ENCODE peak calls at places on chromosome 7, in ten cellular contexts. One of them, this sample, is unnamed.

GRCh38 chr7:10973942-10974716 is 457 bp downstream of the PHF14 start:
- DNase-seq in astrocyte of the spinal cord: peak
- DNase-seq in endodermal cell: peak
- DNase-seq in fibroblast of pulmonary artery: peak
- DNase-seq in CD8-positive, alpha-beta T cell: no peak
- DNase-seq in neural crest cell: peak
- DNase-seq in fibroblast of lung: peak
- DNase-seq in BE2C: peak
- DNase-seq in nephron progenitor cell: peak
- DNase-seq in foreskin fibroblast: peak
- DNase-seq in this sample: peak

GRCh38 chr7:90211391-90212148 is at the start of gene STEAP2:
- DNase-seq in foreskin fibroblast: peak
- DNase-seq in fibroblast of pulmonary artery: peak
- DNase-seq in neural crest cell: peak
- DNase-seq in CD8-positive, alpha-beta T cell: no peak
- DNase-seq in astrocyte of the spinal cord: peak
- DNase-seq in endodermal cell: peak
- DNase-seq in nephron progenitor cell: peak
- DNase-seq in fibroblast of lung: peak
- DNase-seq in BE2C: peak
- DNase-seq in this sample: peak

GRCh38 chr7:12146813-12147212 is 64.3 kb upstream of the TMEM106B start:
- DNase-seq in endodermal cell: no peak
- DNase-seq in nephron progenitor cell: no peak
- DNase-seq in astrocyte of the spinal cord: no peak
- DNase-seq in fibroblast of pulmonary artery: no peak
- DNase-seq in BE2C: no peak
- DNase-seq in CD8-positive, alpha-beta T cell: no peak
- DNase-seq in foreskin fibroblast: no peak
- DNase-seq in neural crest cell: no peak
- DNase-seq in fibroblast of lung: no peak
- DNase-seq in this sample: no peak

GRCh38 chr7:31853380-31853779 is 166.4 kb downstream of the PPP1R17 start:
- DNase-seq in astrocyte of the spinal cord: no peak
- DNase-seq in CD8-positive, alpha-beta T cell: no peak
- DNase-seq in BE2C: no peak
- DNase-seq in nephron progenitor cell: no peak
- DNase-seq in foreskin fibroblast: no peak
- DNase-seq in fibroblast of lung: no peak
- DNase-seq in endodermal cell: no peak
- DNase-seq in fibroblast of pulmonary artery: no peak
- DNase-seq in neural crest cell: no peak
- DNase-seq in this sample: no peak

GRCh38 chr7:80087051-80087767 is 47.4 kb upstream of the GNAI1 start:
- DNase-seq in endodermal cell: no peak
- DNase-seq in foreskin fibroblast: peak
- DNase-seq in BE2C: no peak
- DNase-seq in neural crest cell: no peak
- DNase-seq in fibroblast of pulmonary artery: peak
- DNase-seq in CD8-positive, alpha-beta T cell: no peak
- DNase-seq in astrocyte of the spinal cord: peak
- DNase-seq in nephron progenitor cell: no peak
- DNase-seq in fibroblast of lung: peak
- DNase-seq in this sample: no peak

GRCh38 chr7:42745357-42746022 is 166.4 kb downstream of the C7orf25 start:
- DNase-seq in endodermal cell: peak
- DNase-seq in neural crest cell: peak
- DNase-seq in CD8-positive, alpha-beta T cell: no peak
- DNase-seq in astrocyte of the spinal cord: no peak
- DNase-seq in foreskin fibroblast: no peak
- DNase-seq in BE2C: peak
- DNase-seq in nephron progenitor cell: peak
- DNase-seq in fibroblast of pulmonary artery: peak
- DNase-seq in fibroblast of lung: peak
- DNase-seq in this sample: no peak

GRCh38 chr7:2520131-2520807 is 695 bp downstream of the LFNG start:
- DNase-seq in endodermal cell: peak
- DNase-seq in fibroblast of pulmonary artery: no peak
- DNase-seq in BE2C: peak
- DNase-seq in CD8-positive, alpha-beta T cell: no peak
- DNase-seq in astrocyte of the spinal cord: no peak
- DNase-seq in foreskin fibroblast: no peak
- DNase-seq in fibroblast of lung: no peak
- DNase-seq in nephron progenitor cell: no peak
- DNase-seq in neural crest cell: peak
- DNase-seq in this sample: no peak

GRCh38 chr7:41993173-41993867 is 243.7 kb downstream of the GLI3 start:
- DNase-seq in astrocyte of the spinal cord: peak
- DNase-seq in nephron progenitor cell: no peak
- DNase-seq in BE2C: no peak
- DNase-seq in neural crest cell: no peak
- DNase-seq in foreskin fibroblast: peak
- DNase-seq in fibroblast of lung: peak
- DNase-seq in CD8-positive, alpha-beta T cell: no peak
- DNase-seq in endodermal cell: no peak
- DNase-seq in fibroblast of pulmonary artery: peak
- DNase-seq in this sample: no peak

GRCh38 chr7:108836246-108836645 is 266.6 kb downstream of the DNAJB9 start:
- DNase-seq in foreskin fibroblast: no peak
- DNase-seq in astrocyte of the spinal cord: peak
- DNase-seq in nephron progenitor cell: no peak
- DNase-seq in CD8-positive, alpha-beta T cell: no peak
- DNase-seq in endodermal cell: no peak
- DNase-seq in BE2C: no peak
- DNase-seq in neural crest cell: no peak
- DNase-seq in fibroblast of pulmonary artery: no peak
- DNase-seq in fibroblast of lung: peak
- DNase-seq in this sample: no peak

GRCh38 chr7:80781561-80781979 is 137.3 kb downstream of the SEMA3C start:
- DNase-seq in CD8-positive, alpha-beta T cell: no peak
- DNase-seq in fibroblast of pulmonary artery: peak
- DNase-seq in endodermal cell: peak
- DNase-seq in BE2C: peak
- DNase-seq in fibroblast of lung: peak
- DNase-seq in astrocyte of the spinal cord: peak
- DNase-seq in neural crest cell: no peak
- DNase-seq in nephron progenitor cell: no peak
- DNase-seq in foreskin fibroblast: peak
- DNase-seq in this sample: peak

GRCh38 chr7:11527707-11528106 is 304.3 kb downstream of the THSD7A start:
- DNase-seq in neural crest cell: no peak
- DNase-seq in fibroblast of lung: no peak
- DNase-seq in foreskin fibroblast: no peak
- DNase-seq in CD8-positive, alpha-beta T cell: no peak
- DNase-seq in astrocyte of the spinal cord: no peak
- DNase-seq in fibroblast of pulmonary artery: no peak
- DNase-seq in nephron progenitor cell: no peak
- DNase-seq in endodermal cell: no peak
- DNase-seq in BE2C: no peak
- DNase-seq in this sample: no peak

GRCh38 chr7:87128883-87129282 is 23.4 kb upstream of the DMTF1 start:
- DNase-seq in foreskin fibroblast: no peak
- DNase-seq in BE2C: no peak
- DNase-seq in fibroblast of lung: no peak
- DNase-seq in CD8-positive, alpha-beta T cell: no peak
- DNase-seq in nephron progenitor cell: peak
- DNase-seq in endodermal cell: peak
- DNase-seq in fibroblast of pulmonary artery: no peak
- DNase-seq in neural crest cell: no peak
- DNase-seq in astrocyte of the spinal cord: no peak
- DNase-seq in this sample: no peak

GRCh38 chr7:22241805-22242390 is 115.1 kb downstream of the RAPGEF5 start:
- DNase-seq in nephron progenitor cell: no peak
- DNase-seq in fibroblast of pulmonary artery: no peak
- DNase-seq in astrocyte of the spinal cord: no peak
- DNase-seq in fibroblast of lung: no peak
- DNase-seq in foreskin fibroblast: no peak
- DNase-seq in endodermal cell: no peak
- DNase-seq in BE2C: no peak
- DNase-seq in CD8-positive, alpha-beta T cell: no peak
- DNase-seq in neural crest cell: no peak
- DNase-seq in this sample: no peak

GRCh38 chr7:1567893-1568292 is 1.9 kb downstream of the PSMG3 start:
- DNase-seq in astrocyte of the spinal cord: peak
- DNase-seq in BE2C: peak
- DNase-seq in fibroblast of pulmonary artery: no peak
- DNase-seq in fibroblast of lung: peak
- DNase-seq in CD8-positive, alpha-beta T cell: no peak
- DNase-seq in endodermal cell: no peak
- DNase-seq in foreskin fibroblast: no peak
- DNase-seq in neural crest cell: no peak
- DNase-seq in nephron progenitor cell: no peak
- DNase-seq in this sample: no peak

DNA sequence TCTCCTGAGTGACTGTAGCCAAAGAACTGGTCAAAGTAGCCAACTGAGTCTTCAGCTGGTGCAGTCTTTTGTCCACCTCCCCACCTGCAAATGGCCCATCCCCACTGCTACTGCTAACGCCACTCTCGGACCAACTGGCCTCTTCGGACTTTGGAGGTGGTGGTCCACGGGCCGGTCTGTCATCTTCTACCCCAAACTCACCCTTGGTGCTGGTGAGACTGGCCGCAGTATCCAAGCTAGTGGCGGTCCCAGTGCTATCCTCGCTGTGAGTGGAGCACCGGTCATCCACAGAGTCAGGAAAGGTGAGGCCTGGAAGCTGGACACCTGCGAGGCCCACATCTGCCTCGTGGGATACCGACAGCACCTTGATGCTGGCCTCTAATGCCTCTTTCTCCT is 750 bp downstream of the GCC1 start:
- DNase-seq in CD8-positive, alpha-beta T cell: no peak
- DNase-seq in neural crest cell: no peak
- DNase-seq in endodermal cell: peak
- DNase-seq in BE2C: no peak
- DNase-seq in fibroblast of pulmonary artery: no peak
- DNase-seq in nephron progenitor cell: no peak
- DNase-seq in fibroblast of lung: no peak
- DNase-seq in foreskin fibroblast: no peak
- DNase-seq in astrocyte of the spinal cord: no peak
- DNase-seq in this sample: no peak
- TF ChIP-seq CTCF in CD8-positive, alpha-beta T cell: no peak
- TF ChIP-seq CTCF in neural crest cell: no peak
- TF ChIP-seq CTCF in endodermal cell: no peak
- TF ChIP-seq CTCF in BE2C: no peak
- TF ChIP-seq CTCF in fibroblast of pulmonary artery: no peak
- TF ChIP-seq CTCF in nephron progenitor cell: no peak
- TF ChIP-seq CTCF in fibroblast of lung: no peak
- TF ChIP-seq CTCF in foreskin fibroblast: no peak
- TF ChIP-seq CTCF in astrocyte of the spinal cord: no peak
- TF ChIP-seq CTCF in this sample: no peak

GRCh38 chr7:92695308-92696261 is 105.4 kb upstream of the FAM133B start:
- DNase-seq in BE2C: peak
- DNase-seq in nephron progenitor cell: peak
- DNase-seq in astrocyte of the spinal cord: peak
- DNase-seq in fibroblast of pulmonary artery: peak
- DNase-seq in endodermal cell: peak
- DNase-seq in neural crest cell: peak
- DNase-seq in foreskin fibroblast: peak
- DNase-seq in CD8-positive, alpha-beta T cell: no peak
- DNase-seq in fibroblast of lung: peak
- DNase-seq in this sample: peak
- TF ChIP-seq CTCF in BE2C: no peak
- TF ChIP-seq CTCF in nephron progenitor cell: no peak
- TF ChIP-seq CTCF in astrocyte of the spinal cord: no peak
- TF ChIP-seq CTCF in fibroblast of pulmonary artery: no peak
- TF ChIP-seq CTCF in endodermal cell: no peak
- TF ChIP-seq CTCF in neural crest cell: no peak
- TF ChIP-seq CTCF in foreskin fibroblast: no peak
- TF ChIP-seq CTCF in CD8-positive, alpha-beta T cell: no peak
- TF ChIP-seq CTCF in fibroblast of lung: no peak
- TF ChIP-seq CTCF in this sample: no peak

GRCh38 chr7:130566898-130567280 is 75.0 kb downstream of the MEST start:
- DNase-seq in foreskin fibroblast: no peak
- DNase-seq in CD8-positive, alpha-beta T cell: no peak
- DNase-seq in nephron progenitor cell: no peak
- DNase-seq in BE2C: no peak
- DNase-seq in endodermal cell: no peak
- DNase-seq in fibroblast of lung: no peak
- DNase-seq in fibroblast of pulmonary artery: no peak
- DNase-seq in astrocyte of the spinal cord: no peak
- DNase-seq in neural crest cell: no peak
- DNase-seq in this sample: no peak

GRCh38 chr7:130559184-130559583 is 67.3 kb downstream of the MEST start:
- DNase-seq in endodermal cell: no peak
- DNase-seq in BE2C: no peak
- DNase-seq in fibroblast of pulmonary artery: no peak
- DNase-seq in astrocyte of the spinal cord: no peak
- DNase-seq in nephron progenitor cell: no peak
- DNase-seq in fibroblast of lung: no peak
- DNase-seq in foreskin fibroblast: no peak
- DNase-seq in CD8-positive, alpha-beta T cell: no peak
- DNase-seq in neural crest cell: no peak
- DNase-seq in this sample: no peak

GRCh38 chr7:130566168-130566897 is 74.4 kb downstream of the MEST start:
- DNase-seq in BE2C: no peak
- DNase-seq in astrocyte of the spinal cord: peak
- DNase-seq in nephron progenitor cell: no peak
- DNase-seq in foreskin fibroblast: peak
- DNase-seq in endodermal cell: no peak
- DNase-seq in neural crest cell: no peak
- DNase-seq in CD8-positive, alpha-beta T cell: no peak
- DNase-seq in fibroblast of lung: peak
- DNase-seq in fibroblast of pulmonary artery: peak
- DNase-seq in this sample: no peak

GRCh38 chr7:130560972-130561371 is 69.1 kb downstream of the MEST start:
- DNase-seq in BE2C: no peak
- DNase-seq in foreskin fibroblast: peak
- DNase-seq in CD8-positive, alpha-beta T cell: no peak
- DNase-seq in fibroblast of lung: peak
- DNase-seq in nephron progenitor cell: no peak
- DNase-seq in fibroblast of pulmonary artery: peak
- DNase-seq in neural crest cell: no peak
- DNase-seq in endodermal cell: no peak
- DNase-seq in astrocyte of the spinal cord: peak
- DNase-seq in this sample: no peak
- TF ChIP-seq CTCF in BE2C: peak
- TF ChIP-seq CTCF in foreskin fibroblast: peak
- TF ChIP-seq CTCF in CD8-positive, alpha-beta T cell: no peak
- TF ChIP-seq CTCF in fibroblast of lung: peak
- TF ChIP-seq CTCF in nephron progenitor cell: no peak
- TF ChIP-seq CTCF in fibroblast of pulmonary artery: peak
- TF ChIP-seq CTCF in neural crest cell: peak
- TF ChIP-seq CTCF in endodermal cell: peak
- TF ChIP-seq CTCF in astrocyte of the spinal cord: no peak
- TF ChIP-seq CTCF in this sample: peak

DNA sequence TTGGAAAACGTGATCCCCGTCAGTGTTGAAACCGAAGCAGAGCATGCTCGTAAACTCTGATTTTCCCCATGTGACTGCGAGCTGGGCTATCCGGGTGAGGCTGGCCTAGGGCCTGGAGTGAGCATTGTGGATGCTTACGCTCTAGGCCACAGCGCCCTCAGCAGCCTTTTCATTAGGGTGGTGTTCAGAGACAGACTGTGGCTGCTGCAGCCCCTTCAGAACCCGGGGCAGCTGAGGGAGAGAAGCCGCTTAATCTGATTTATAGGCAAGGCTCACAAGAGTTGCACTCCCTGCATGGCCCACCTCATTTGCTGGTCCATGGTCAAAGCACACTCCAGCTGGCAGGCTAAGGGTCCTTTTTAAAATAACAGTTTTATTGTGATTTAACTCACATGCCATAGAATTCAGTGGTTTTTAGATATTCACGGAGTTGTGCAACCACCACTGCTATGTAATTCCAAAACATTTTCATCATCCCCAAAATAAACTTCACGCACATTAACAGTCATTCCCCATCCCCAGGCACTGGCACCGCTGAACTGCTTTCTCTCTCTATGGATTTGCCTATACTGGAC is 72.5 kb downstream of the SYPL1 start:
- DNase-seq in CD8-positive, alpha-beta T cell: no peak
- DNase-seq in foreskin fibroblast: peak
- DNase-seq in fibroblast of lung: peak
- DNase-seq in nephron progenitor cell: peak
- DNase-seq in fibroblast of pulmonary artery: peak
- DNase-seq in endodermal cell: peak
- DNase-seq in neural crest cell: no peak
- DNase-seq in BE2C: peak
- DNase-seq in astrocyte of the spinal cord: peak
- DNase-seq in this sample: peak
- TF ChIP-seq CTCF in CD8-positive, alpha-beta T cell: no peak
- TF ChIP-seq CTCF in foreskin fibroblast: peak
- TF ChIP-seq CTCF in fibroblast of lung: peak
- TF ChIP-seq CTCF in nephron progenitor cell: no peak
- TF ChIP-seq CTCF in fibroblast of pulmonary artery: no peak
- TF ChIP-seq CTCF in endodermal cell: peak
- TF ChIP-seq CTCF in neural crest cell: no peak
- TF ChIP-seq CTCF in BE2C: peak
- TF ChIP-seq CTCF in astrocyte of the spinal cord: peak
- TF ChIP-seq CTCF in this sample: peak

This sample was measured in AG09319.